ENCODE peak calls at places on chromosome 5, in seven cellular contexts. G is endothelial cell of umbilical vein, A is GM23338, F is heart right ventricle, B is upper lobe of right lung, O is uterus, T is left ventricle myocardium inferior. M is an unnamed sample. For H3K36me3 and H3K27me3, the result is how much of the 10 kb centered on the place peaks cover.

GRCh38 chr5:42059778-42060464 is 134.8 kb downstream of the FBXO4 start:
- DNase-seq in O (no peak), T (no peak), G (no peak), A (no peak), F (no peak), B (no peak), M (no peak)

GRCh38 chr5:84986688-84987087 is 602.0 kb upstream of the EDIL3 start:
- DNase-seq in F (no peak), G (no peak), A (no peak), T (no peak), O (no peak), B (no peak), M (no peak)

GRCh38 chr5:86579502-86579901 is 38.2 kb upstream of the COX7C start:
- DNase-seq in A (no peak), F (no peak), T (no peak), B (no peak), O (no peak), G (no peak), M (no peak)

GRCh38 chr5:27316283-27316675 is 277.9 kb upstream of the CDH9 start:
- DNase-seq in G (no peak), B (no peak), T (no peak), O (no peak), F (no peak), A (no peak), M (no peak)

GRCh38 chr5:114237766-114238165 is 124.1 kb upstream of the KCNN2 start:
- DNase-seq in A (no peak), B (no peak), T (no peak), O (no peak), F (no peak), G (peak), M (no peak)

GRCh38 chr5:142960309-142960696 is 190.1 kb downstream of the ARHGAP26 start:
- DNase-seq in O (no peak), F (no peak), G (peak), A (no peak), B (no peak), T (no peak), M (no peak)

GRCh38 chr5:68046445-68046844 is 169.1 kb upstream of the PIK3R1 start:
- DNase-seq in T (no peak), A (no peak), B (no peak), O (no peak), G (peak), F (no peak), M (no peak)

GRCh38 chr5:140734354-140734753 is 34.1 kb downstream of the ZMAT2 start:
- DNase-seq in G (no peak), B (no peak), T (no peak), F (no peak), O (no peak), A (no peak), M (no peak)

GRCh38 chr5:96096724-96097123 is 135.1 kb upstream of the ELL2 start:
- DNase-seq in A (no peak), O (no peak), B (no peak), T (no peak), G (no peak), F (no peak), M (no peak)

GRCh38 chr5:92496545-92496944 is 1084.5 kb downstream of the NR2F1-AS1 start:
- DNase-seq in F (no peak), G (no peak), B (no peak), T (no peak), O (no peak), A (no peak), M (no peak)

GRCh38 chr5:164002653-164003052 is 497.2 kb downstream of the MAT2B start:
- DNase-seq in A (no peak), O (no peak), B (no peak), F (no peak), T (no peak), G (no peak), M (no peak)

GRCh38 chr5:138369706-138370105 is 17.2 kb downstream of the KDM3B start:
- DNase-seq in O (no peak), F (no peak), T (no peak), B (no peak), G (peak), A (no peak), M (no peak)

GRCh38 chr5:80181618-80182211 is 74.1 kb downstream of the SERINC5 start:
- DNase-seq in A (no peak), O (peak), F (no peak), B (peak), T (no peak), G (no peak), M (no peak)

GRCh38 chr5:172556971-172557461 is 84.0 kb upstream of the NEURL1B start:
- DNase-seq in A (no peak), F (peak), O (peak), T (peak), G (no peak), B (no peak), M (no peak)

GRCh38 chr5:149790276-149790675 is 60.2 kb downstream of the PPARGC1B start:
- DNase-seq in O (no peak), F (no peak), G (no peak), T (no peak), B (no peak), A (no peak), M (no peak)

GRCh38 chr5:163407034-163407652 is 30.3 kb upstream of the CCNG1 start:
- DNase-seq in A (no peak), B (no peak), F (no peak), T (no peak), O (no peak), G (no peak), M (peak)

GRCh38 chr5:134432677-134433359 is 21.1 kb upstream of the CDKN2AIPNL start:
- DNase-seq in A (no peak), O (no peak), T (no peak), F (no peak), G (no peak), B (peak), M (no peak)

GRCh38 chr5:120454094-120454798 is 9.9 kb upstream of the PRR16 start:
- DNase-seq in O (no peak), A (peak), G (peak), F (no peak), T (no peak), B (no peak), M (no peak)

GRCh38 chr5:143001764-143002351 is 231.7 kb downstream of the ARHGAP26 start:
- DNase-seq in O (no peak), A (peak), G (peak), B (no peak), F (no peak), T (no peak), M (no peak)

GRCh38 chr5:67059747-67060490 is 136.7 kb downstream of the CD180 start:
- DNase-seq in O (no peak), T (no peak), B (no peak), F (no peak), G (peak), A (no peak), M (no peak)

GRCh38 chr5:39370555-39371366 is 6.5 kb upstream of the C9 start:
- DNase-seq in T (no peak), O (no peak), A (no peak), B (no peak), G (no peak), F (no peak), M (no peak)
- H3K36me3 ChIP-seq in T (under half), O (under half), A (under half), B (half or more), G (under half), F (under half), M (under half)

DNA sequence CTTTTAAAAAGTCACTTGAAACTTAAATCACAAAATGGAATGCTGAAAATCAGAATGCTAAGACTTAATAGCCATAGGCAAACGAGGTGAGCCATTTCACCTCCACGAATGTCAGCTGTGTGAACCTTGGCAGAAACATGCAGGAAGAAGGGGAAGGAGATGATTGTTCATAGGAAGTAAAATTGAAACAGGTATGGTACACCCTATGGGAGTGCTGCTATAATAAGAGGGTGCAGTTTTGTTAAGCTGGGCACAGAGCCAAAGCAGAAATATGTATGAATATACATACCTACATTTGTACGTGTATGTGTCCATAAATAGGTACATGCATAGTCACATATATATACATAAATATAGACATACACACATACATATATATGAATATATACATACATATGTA is 51.0 kb upstream of the SPINK5 start:
- DNase-seq in A (no peak), T (no peak), F (no peak), B (no peak), G (no peak), O (no peak), M (no peak)
- H3K27me3 ChIP-seq in A (under half), T (under half), F (under half), B (under half), G (under half), O (under half), M (under half)

DNA sequence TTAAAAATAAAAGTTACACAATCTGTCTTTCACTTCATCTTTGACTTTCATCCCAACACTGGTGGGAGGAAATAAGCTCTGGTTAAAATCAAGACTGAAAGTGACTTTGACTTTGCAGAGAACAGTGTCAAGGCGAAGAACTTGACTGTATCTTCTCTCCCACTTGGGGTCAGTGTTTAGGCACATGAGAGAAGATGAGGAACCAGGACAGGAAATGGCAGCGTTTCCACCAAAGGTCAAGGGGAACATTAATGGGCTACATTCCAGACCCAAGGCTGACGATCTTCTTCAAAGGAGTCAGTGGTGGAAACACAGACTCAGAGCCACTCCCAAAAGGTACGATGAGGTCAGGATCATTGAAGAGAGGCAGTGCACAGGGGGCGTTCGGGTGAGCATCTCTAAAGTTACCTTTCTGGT is 409.5 kb downstream of the ARHGEF28 start:
- DNase-seq in A (peak), B (no peak), G (peak), O (peak), F (no peak), T (no peak), M (peak)
- TF ChIP-seq CTCF in A (peak), B (peak), G (peak), O (peak), F (peak), T (peak), M (peak)

DNA sequence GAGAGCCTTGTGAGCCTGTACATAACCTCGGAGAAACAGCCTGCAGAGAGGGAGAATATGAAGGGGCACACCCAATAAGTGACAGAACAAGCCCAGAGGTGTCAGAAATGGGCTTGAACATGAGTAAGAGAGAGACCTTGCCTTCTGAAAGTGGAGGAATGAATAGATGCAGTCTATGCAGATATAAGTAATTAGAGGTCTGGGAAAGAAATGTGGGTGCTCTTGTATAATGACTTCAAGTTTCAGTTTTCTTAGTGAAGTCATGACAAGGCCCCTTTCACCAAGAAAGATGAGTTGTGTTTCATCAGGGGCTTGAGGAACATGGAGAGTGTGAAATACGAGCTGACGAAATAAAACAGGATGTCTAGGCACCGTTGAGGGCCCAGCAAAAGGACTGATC is 15.1 kb downstream of the GRAMD2B start:
- DNase-seq in A (no peak), F (no peak), T (no peak), B (no peak), O (no peak), G (no peak), M (peak)
- H3K36me3 ChIP-seq in A (under half), F (under half), T (under half), B (under half), O (under half), G (under half), M (under half)

GRCh38 chr5:112070022-112070421 is 313.0 kb upstream of the NREP start:
- DNase-seq in F (no peak), A (peak), T (no peak), O (no peak), B (no peak), G (no peak), M (no peak)
- H3K27me3 ChIP-seq in F (under half), A (under half), T (under half), O (under half), B (under half), G (under half), M (under half)

GRCh38 chr5:56358703-56359428 is 125.7 kb upstream of the ANKRD55 start:
- DNase-seq in O (peak), T (no peak), A (no peak), B (no peak), F (peak), G (peak), M (no peak)
- TF ChIP-seq CTCF in O (no peak), T (no peak), A (no peak), B (no peak), F (no peak), G (no peak), M (no peak)

GRCh38 chr5:6750142-6750840 is 37.1 kb downstream of the TENT4A start:
- DNase-seq in A (no peak), T (no peak), O (no peak), G (no peak), B (peak), F (no peak), M (no peak)

GRCh38 chr5:6748142-6748541 is 34.9 kb downstream of the TENT4A start:
- DNase-seq in F (no peak), O (no peak), A (no peak), B (peak), T (no peak), G (no peak), M (no peak)

GRCh38 chr5:6750951-6751685 is 37.9 kb downstream of the TENT4A start:
- DNase-seq in F (no peak), G (no peak), T (no peak), O (no peak), B (peak), A (no peak), M (no peak)

GRCh38 chr5:6747103-6747502 is 33.9 kb downstream of the TENT4A start:
- DNase-seq in F (no peak), B (peak), G (no peak), T (no peak), A (no peak), O (no peak), M (no peak)

DNA sequence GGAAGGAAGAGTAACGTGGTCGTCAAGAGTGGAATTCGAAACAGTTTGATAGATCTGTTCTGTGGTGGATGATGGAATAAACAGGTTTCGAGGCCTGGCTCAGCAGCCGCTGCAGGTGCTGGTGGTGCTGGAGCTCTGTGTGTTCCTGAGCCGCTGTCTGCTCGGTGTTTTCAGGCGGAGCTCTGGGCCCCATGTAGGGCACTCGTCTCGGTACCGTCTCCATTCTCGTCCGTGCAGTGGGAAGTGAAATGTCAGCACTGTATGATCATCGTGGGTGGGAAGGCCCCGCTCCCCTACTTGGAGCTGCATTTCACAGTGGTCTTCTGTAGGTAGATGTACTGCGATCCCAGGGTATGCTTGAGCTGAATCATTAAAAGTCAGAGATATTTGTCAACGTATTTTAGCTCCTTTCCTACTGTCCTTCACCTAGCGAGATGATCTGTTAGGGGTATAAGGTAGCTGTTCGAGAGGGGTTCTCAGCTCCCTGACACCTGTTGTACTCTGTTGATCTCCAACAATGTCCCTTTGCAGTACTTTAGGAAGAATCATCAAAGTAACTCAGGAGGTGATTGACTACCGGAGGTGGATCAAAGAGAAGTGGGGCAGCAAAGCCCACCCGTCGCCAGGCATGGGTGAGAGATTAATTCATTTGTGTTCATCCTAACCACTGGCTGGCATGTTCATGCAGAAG is 35.9 kb downstream of the TENT4A start:
- DNase-seq in F (no peak), O (no peak), B (peak), G (no peak), T (no peak), A (no peak), M (no peak)
- H3K36me3 ChIP-seq in F (half or more), O (under half), B (half or more), G (under half), T (half or more), A (under half), M (under half)

DNA sequence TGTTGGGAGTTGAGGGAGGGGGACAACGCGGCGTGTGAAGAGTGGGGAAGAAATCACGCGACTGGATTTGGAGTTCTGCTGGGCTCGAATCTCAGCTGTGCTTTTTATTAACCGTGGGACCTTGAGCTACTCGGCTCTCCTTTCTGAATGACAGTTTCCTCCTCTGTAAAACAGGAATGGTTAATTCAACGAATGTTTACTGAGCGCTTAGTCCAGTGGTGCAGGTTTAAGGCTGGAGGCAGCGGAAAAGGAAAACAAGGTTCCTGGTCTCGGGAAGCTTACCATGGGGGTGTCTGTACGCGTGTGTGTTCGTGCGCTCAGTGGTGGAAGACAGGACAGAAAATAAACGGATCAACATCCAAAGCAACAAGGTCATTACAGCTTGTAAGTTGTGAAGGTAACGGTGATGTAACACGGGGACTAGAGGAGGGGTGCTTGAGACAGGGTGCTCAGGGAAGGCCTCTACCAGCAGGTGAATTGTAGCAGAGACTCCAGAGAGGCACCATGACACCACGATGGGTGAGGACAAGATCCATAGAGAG is 277 bp downstream of the EIF4E1B start:
- DNase-seq in F (no peak), G (no peak), T (no peak), B (no peak), O (no peak), A (no peak), M (no peak)
- H3K27me3 ChIP-seq in F (half or more), G (half or more), T (half or more), B (half or more), O (under half), A (under half), M (under half)

DNA sequence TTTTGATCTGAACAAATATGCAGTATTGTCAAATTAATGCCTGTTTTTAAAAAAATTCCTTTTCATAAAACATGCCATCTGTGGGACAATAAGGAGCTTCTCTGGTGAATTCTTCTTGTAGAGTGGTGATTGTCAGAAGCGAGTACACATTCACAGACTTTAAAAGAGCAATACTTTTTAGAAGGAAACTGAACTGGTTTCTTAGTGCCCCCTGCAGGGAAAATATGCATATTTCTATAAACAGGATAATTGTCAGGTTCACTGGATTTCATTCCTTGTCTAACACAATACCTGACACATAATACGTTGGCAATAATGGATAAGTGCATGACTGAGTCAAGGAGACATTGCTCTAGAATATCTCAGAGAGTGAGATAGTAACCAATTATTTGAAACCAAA is 133.7 kb downstream of the KIF4B start:
- DNase-seq in A (no peak), O (no peak), G (peak), T (no peak), F (no peak), B (no peak), M (no peak)
- TF ChIP-seq CTCF in A (no peak), O (peak), G (no peak), T (no peak), F (no peak), B (peak), M (peak)

M was measured in GM06990.